ENCODE peak calls at places on chromosomes 11 and 22, in six cellular contexts. One of them, this sample, is unnamed.

GRCh38 chr11:96238563-96239166 is 104.3 kb downstream of the MAML2 start:
- DNase-seq in A549: no peak
- DNase-seq in neural progenitor cell: no peak
- DNase-seq in mammary epithelial cell: no peak
- DNase-seq in PC-3: no peak
- DNase-seq in HFFc6: peak
- DNase-seq in this sample: no peak

GRCh38 chr11:67303132-67303988 is at the start of gene SSH3:
- DNase-seq in HFFc6: peak
- DNase-seq in PC-3: peak
- DNase-seq in neural progenitor cell: peak
- DNase-seq in mammary epithelial cell: peak
- DNase-seq in A549: peak
- DNase-seq in this sample: no peak

GRCh38 chr22:43343262-43343988 is at the start of gene SCUBE1:
- DNase-seq in HFFc6: no peak
- DNase-seq in neural progenitor cell: peak
- DNase-seq in PC-3: peak
- DNase-seq in A549: peak
- DNase-seq in mammary epithelial cell: peak
- DNase-seq in this sample: peak

GRCh38 chr11:64876226-64876750 is 2.1 kb downstream of the EHD1 start:
- DNase-seq in mammary epithelial cell: no peak
- DNase-seq in A549: no peak
- DNase-seq in neural progenitor cell: no peak
- DNase-seq in HFFc6: no peak
- DNase-seq in PC-3: no peak
- DNase-seq in this sample: no peak

GRCh38 chr11:20084921-20085814 is 75.1 kb downstream of the DBX1 start:
- DNase-seq in A549: no peak
- DNase-seq in mammary epithelial cell: no peak
- DNase-seq in HFFc6: no peak
- DNase-seq in neural progenitor cell: no peak
- DNase-seq in PC-3: no peak
- DNase-seq in this sample: no peak

GRCh38 chr11:101428918-101429317 is 154.9 kb downstream of the TRPC6 start:
- DNase-seq in HFFc6: peak
- DNase-seq in A549: no peak
- DNase-seq in mammary epithelial cell: peak
- DNase-seq in PC-3: peak
- DNase-seq in neural progenitor cell: peak
- DNase-seq in this sample: no peak

GRCh38 chr22:23115825-23116494 is 25.8 kb downstream of the RSPH14 start:
- DNase-seq in mammary epithelial cell: no peak
- DNase-seq in PC-3: no peak
- DNase-seq in HFFc6: no peak
- DNase-seq in A549: no peak
- DNase-seq in neural progenitor cell: no peak
- DNase-seq in this sample: no peak

GRCh38 chr22:35915477-35916013 is 113.1 kb downstream of the RBFOX2 start:
- DNase-seq in neural progenitor cell: peak
- DNase-seq in A549: no peak
- DNase-seq in mammary epithelial cell: peak
- DNase-seq in PC-3: peak
- DNase-seq in HFFc6: peak
- DNase-seq in this sample: no peak

GRCh38 chr11:100774859-100775258 is 87.8 kb downstream of the ARHGAP42 start:
- DNase-seq in PC-3: no peak
- DNase-seq in neural progenitor cell: peak
- DNase-seq in mammary epithelial cell: peak
- DNase-seq in A549: no peak
- DNase-seq in HFFc6: no peak
- DNase-seq in this sample: no peak

GRCh38 chr22:45878901-45879551 is 97.9 kb downstream of the WNT7B start:
- DNase-seq in A549: no peak
- DNase-seq in neural progenitor cell: no peak
- DNase-seq in mammary epithelial cell: no peak
- DNase-seq in HFFc6: no peak
- DNase-seq in PC-3: no peak
- DNase-seq in this sample: no peak

GRCh38 chr11:123461164-123461563 is 31.1 kb downstream of the GRAMD1B start:
- DNase-seq in HFFc6: no peak
- DNase-seq in neural progenitor cell: no peak
- DNase-seq in A549: no peak
- DNase-seq in PC-3: no peak
- DNase-seq in mammary epithelial cell: no peak
- DNase-seq in this sample: no peak

GRCh38 chr11:85823816-85824215 is 12.9 kb upstream of the SYTL2 start:
- DNase-seq in neural progenitor cell: no peak
- DNase-seq in PC-3: no peak
- DNase-seq in mammary epithelial cell: no peak
- DNase-seq in A549: no peak
- DNase-seq in HFFc6: no peak
- DNase-seq in this sample: no peak

GRCh38 chr11:113994077-113994954 is 19.4 kb downstream of the HTR3A start:
- DNase-seq in mammary epithelial cell: no peak
- DNase-seq in HFFc6: no peak
- DNase-seq in neural progenitor cell: peak
- DNase-seq in PC-3: peak
- DNase-seq in A549: peak
- DNase-seq in this sample: peak

GRCh38 chr11:65013130-65013691 is 749 bp upstream of the ARL2 start:
- DNase-seq in PC-3: peak
- DNase-seq in mammary epithelial cell: no peak
- DNase-seq in neural progenitor cell: no peak
- DNase-seq in HFFc6: peak
- DNase-seq in A549: peak
- DNase-seq in this sample: peak

GRCh38 chr22:32204856-32205722 is at the start of gene RFPL2:
- DNase-seq in PC-3: no peak
- DNase-seq in A549: peak
- DNase-seq in mammary epithelial cell: peak
- DNase-seq in neural progenitor cell: peak
- DNase-seq in HFFc6: peak
- DNase-seq in this sample: no peak

GRCh38 chr11:117459121-117459978 is 131.7 kb downstream of the CEP164 start:
- DNase-seq in mammary epithelial cell: no peak
- DNase-seq in PC-3: no peak
- DNase-seq in neural progenitor cell: no peak
- DNase-seq in A549: no peak
- DNase-seq in HFFc6: no peak
- DNase-seq in this sample: no peak

GRCh38 chr11:120694706-120695105 is 183.2 kb downstream of the GRIK4 start:
- DNase-seq in mammary epithelial cell: no peak
- DNase-seq in PC-3: no peak
- DNase-seq in neural progenitor cell: no peak
- DNase-seq in HFFc6: no peak
- DNase-seq in A549: no peak
- DNase-seq in this sample: no peak

GRCh38 chr11:120698918-120699317 is 187.4 kb downstream of the GRIK4 start:
- DNase-seq in A549: no peak
- DNase-seq in mammary epithelial cell: no peak
- DNase-seq in PC-3: no peak
- DNase-seq in HFFc6: no peak
- DNase-seq in neural progenitor cell: no peak
- DNase-seq in this sample: no peak

GRCh38 chr11:120695426-120695825 is 183.9 kb downstream of the GRIK4 start:
- DNase-seq in PC-3: no peak
- DNase-seq in neural progenitor cell: no peak
- DNase-seq in mammary epithelial cell: no peak
- DNase-seq in A549: no peak
- DNase-seq in HFFc6: no peak
- DNase-seq in this sample: no peak

DNA sequence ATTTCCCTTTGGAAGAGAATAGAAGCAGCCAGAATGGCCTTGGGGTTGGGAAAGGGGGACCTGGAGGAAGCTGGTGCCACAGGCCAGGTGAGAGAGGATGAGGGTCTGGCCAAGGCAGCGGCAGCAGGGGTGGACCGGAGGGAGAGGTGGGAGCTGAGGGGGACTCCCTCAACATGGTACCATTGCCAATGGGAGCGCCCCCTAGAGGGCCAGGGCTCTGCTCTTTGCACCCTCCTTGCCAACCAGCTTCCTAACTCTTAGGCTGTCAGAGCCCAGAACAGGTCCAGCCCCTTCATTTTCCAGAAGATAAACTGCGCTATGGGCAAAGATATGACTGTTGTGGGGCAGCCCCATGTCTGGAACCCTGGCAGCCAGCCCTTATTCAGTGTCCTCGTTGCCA is 185.0 kb downstream of the GRIK4 start:
- DNase-seq in neural progenitor cell: no peak
- DNase-seq in HFFc6: no peak
- DNase-seq in mammary epithelial cell: no peak
- DNase-seq in A549: no peak
- DNase-seq in PC-3: no peak
- DNase-seq in this sample: no peak
- TF ChIP-seq CTCF in neural progenitor cell: peak
- TF ChIP-seq CTCF in HFFc6: peak
- TF ChIP-seq CTCF in mammary epithelial cell: peak
- TF ChIP-seq CTCF in A549: no peak
- TF ChIP-seq CTCF in PC-3: peak
- TF ChIP-seq CTCF in this sample: peak

GRCh38 chr11:130905512-130905911 is 10.8 kb downstream of the SNX19 start:
- DNase-seq in mammary epithelial cell: no peak
- DNase-seq in PC-3: no peak
- DNase-seq in neural progenitor cell: no peak
- DNase-seq in HFFc6: no peak
- DNase-seq in A549: no peak
- DNase-seq in this sample: no peak

GRCh38 chr11:130906616-130907015 is 9.7 kb downstream of the SNX19 start:
- DNase-seq in mammary epithelial cell: no peak
- DNase-seq in PC-3: no peak
- DNase-seq in neural progenitor cell: no peak
- DNase-seq in A549: no peak
- DNase-seq in HFFc6: no peak
- DNase-seq in this sample: no peak

GRCh38 chr11:130907229-130907628 is 9.1 kb downstream of the SNX19 start:
- DNase-seq in A549: no peak
- DNase-seq in mammary epithelial cell: no peak
- DNase-seq in HFFc6: no peak
- DNase-seq in PC-3: no peak
- DNase-seq in neural progenitor cell: no peak
- DNase-seq in this sample: no peak

GRCh38 chr11:130902380-130902779 is 13.9 kb downstream of the SNX19 start:
- DNase-seq in mammary epithelial cell: no peak
- DNase-seq in neural progenitor cell: no peak
- DNase-seq in PC-3: no peak
- DNase-seq in HFFc6: no peak
- DNase-seq in A549: no peak
- DNase-seq in this sample: no peak

DNA sequence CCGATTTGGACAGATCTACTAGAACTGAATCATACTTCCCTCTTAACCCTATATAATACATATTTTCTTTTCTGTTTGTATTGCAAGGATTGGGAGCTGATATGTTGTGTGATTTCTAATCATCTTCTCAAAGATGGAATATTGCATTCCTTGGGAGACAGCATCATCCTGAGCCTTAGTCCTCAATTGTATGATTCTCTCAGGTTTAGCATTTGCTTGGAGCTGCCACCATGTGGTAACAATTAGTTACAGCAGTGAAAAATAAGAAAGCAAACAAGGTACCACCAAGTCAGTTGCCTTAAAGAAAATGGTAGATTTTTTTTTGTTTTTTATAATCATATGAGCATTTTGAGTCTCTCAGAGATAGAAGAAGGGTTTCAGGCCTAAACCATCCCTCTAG is 11.9 kb downstream of the SNX19 start:
- DNase-seq in A549: no peak
- DNase-seq in neural progenitor cell: peak
- DNase-seq in PC-3: peak
- DNase-seq in HFFc6: no peak
- DNase-seq in mammary epithelial cell: no peak
- DNase-seq in this sample: no peak
- TF ChIP-seq CTCF in A549: peak
- TF ChIP-seq CTCF in neural progenitor cell: peak
- TF ChIP-seq CTCF in PC-3: peak
- TF ChIP-seq CTCF in HFFc6: peak
- TF ChIP-seq CTCF in mammary epithelial cell: peak
- TF ChIP-seq CTCF in this sample: no peak

GRCh38 chr11:60923326-60923725 is 934 bp upstream of the TMEM132A start:
- DNase-seq in mammary epithelial cell: no peak
- DNase-seq in neural progenitor cell: no peak
- DNase-seq in A549: no peak
- DNase-seq in HFFc6: no peak
- DNase-seq in PC-3: no peak
- DNase-seq in this sample: no peak
- TF ChIP-seq CTCF in mammary epithelial cell: no peak
- TF ChIP-seq CTCF in neural progenitor cell: no peak
- TF ChIP-seq CTCF in A549: no peak
- TF ChIP-seq CTCF in HFFc6: no peak
- TF ChIP-seq CTCF in PC-3: no peak
- TF ChIP-seq CTCF in this sample: no peak

GRCh38 chr22:41191467-41191866 is 13.6 kb upstream of the L3MBTL2 start:
- DNase-seq in mammary epithelial cell: no peak
- DNase-seq in HFFc6: no peak
- DNase-seq in PC-3: no peak
- DNase-seq in neural progenitor cell: no peak
- DNase-seq in A549: no peak
- DNase-seq in this sample: no peak

GRCh38 chr22:41201146-41201545 is 4.0 kb upstream of the L3MBTL2 start:
- DNase-seq in PC-3: no peak
- DNase-seq in HFFc6: no peak
- DNase-seq in neural progenitor cell: no peak
- DNase-seq in mammary epithelial cell: no peak
- DNase-seq in A549: no peak
- DNase-seq in this sample: no peak

GRCh38 chr22:41193829-41194228 is 11.3 kb upstream of the L3MBTL2 start:
- DNase-seq in mammary epithelial cell: no peak
- DNase-seq in neural progenitor cell: no peak
- DNase-seq in A549: no peak
- DNase-seq in PC-3: no peak
- DNase-seq in HFFc6: no peak
- DNase-seq in this sample: no peak

GRCh38 chr22:41197808-41198585 is 7.1 kb upstream of the L3MBTL2 start:
- DNase-seq in PC-3: peak
- DNase-seq in HFFc6: peak
- DNase-seq in neural progenitor cell: peak
- DNase-seq in A549: peak
- DNase-seq in mammary epithelial cell: no peak
- DNase-seq in this sample: no peak

DNA sequence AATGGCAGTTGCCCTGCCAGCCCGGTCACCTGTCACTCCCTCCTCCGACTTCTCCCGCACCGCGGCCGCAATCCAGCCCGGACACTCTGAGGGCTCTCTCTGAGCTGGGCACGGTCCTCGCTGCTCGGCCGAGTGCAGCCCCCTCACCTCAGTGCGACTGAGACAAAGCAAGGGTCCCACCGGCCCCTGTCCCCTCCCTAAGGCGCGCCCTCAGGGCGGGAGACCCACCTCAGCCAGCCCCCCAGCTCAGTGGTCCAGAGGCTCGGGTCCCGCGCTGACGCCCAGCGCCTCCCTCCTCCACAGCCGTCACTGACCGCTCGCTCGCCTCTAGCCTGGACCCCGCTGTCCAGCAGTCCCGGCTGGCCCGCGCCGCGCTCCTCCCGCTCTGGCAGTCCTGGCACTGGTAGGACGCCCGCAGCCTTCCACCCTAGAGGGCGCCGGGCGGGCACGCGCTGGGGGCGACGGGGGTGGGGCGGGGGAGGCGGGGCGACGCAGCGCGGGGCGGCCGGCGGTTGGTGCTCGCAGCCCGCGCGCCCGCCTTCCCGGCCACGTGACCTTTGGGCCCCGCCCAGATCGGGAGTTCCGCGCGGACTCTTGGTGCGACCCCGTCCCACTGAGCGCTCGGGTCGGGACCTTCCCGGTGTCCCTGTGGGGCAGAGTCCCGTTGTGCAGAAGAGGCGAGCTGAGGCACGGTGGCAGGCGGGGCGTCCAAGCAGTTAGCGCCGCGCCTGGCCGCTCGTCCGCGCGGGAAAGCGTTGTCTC is 7.9 kb upstream of the L3MBTL2 start:
- DNase-seq in neural progenitor cell: peak
- DNase-seq in A549: peak
- DNase-seq in PC-3: peak
- DNase-seq in mammary epithelial cell: peak
- DNase-seq in HFFc6: peak
- DNase-seq in this sample: peak
- TF ChIP-seq CTCF in neural progenitor cell: no peak
- TF ChIP-seq CTCF in A549: peak
- TF ChIP-seq CTCF in PC-3: no peak
- TF ChIP-seq CTCF in mammary epithelial cell: no peak
- TF ChIP-seq CTCF in HFFc6: no peak
- TF ChIP-seq CTCF in this sample: no peak

This sample was measured in GM20000.